ENCODE peak calls at places on chromosome 17, in nine cellular contexts. One of them, this sample, is unnamed.

GRCh38 chr17:79587421-79587820 is 23.4 kb downstream of the RBFOX3 start:
- DNase-seq in fibroblast of the aortic adventitia: no peak
- DNase-seq in GM13976: no peak
- DNase-seq in left ventricle myocardium inferior: no peak
- DNase-seq in ovary: no peak
- DNase-seq in activated CD8-positive, alpha-beta T cell treated with anti-CD3 and anti-CD28 coated beads for 36 hours: no peak
- DNase-seq in IMR-90: no peak
- DNase-seq in RWPE1: no peak
- DNase-seq in type B pancreatic cell: no peak
- DNase-seq in this sample: no peak

GRCh38 chr17:63685578-63685977 is 14.3 kb downstream of the LIMD2 start:
- DNase-seq in fibroblast of the aortic adventitia: no peak
- DNase-seq in GM13976: no peak
- DNase-seq in IMR-90: no peak
- DNase-seq in RWPE1: no peak
- DNase-seq in ovary: no peak
- DNase-seq in activated CD8-positive, alpha-beta T cell treated with anti-CD3 and anti-CD28 coated beads for 36 hours: no peak
- DNase-seq in type B pancreatic cell: no peak
- DNase-seq in left ventricle myocardium inferior: no peak
- DNase-seq in this sample: no peak

GRCh38 chr17:58507123-58507634 is 7.3 kb downstream of the MTMR4 start:
- DNase-seq in GM13976: no peak
- DNase-seq in ovary: no peak
- DNase-seq in left ventricle myocardium inferior: no peak
- DNase-seq in fibroblast of the aortic adventitia: no peak
- DNase-seq in activated CD8-positive, alpha-beta T cell treated with anti-CD3 and anti-CD28 coated beads for 36 hours: no peak
- DNase-seq in RWPE1: no peak
- DNase-seq in IMR-90: no peak
- DNase-seq in type B pancreatic cell: no peak
- DNase-seq in this sample: no peak

GRCh38 chr17:177155-177554 is 4.3 kb downstream of the DOC2B start:
- DNase-seq in IMR-90: no peak
- DNase-seq in fibroblast of the aortic adventitia: no peak
- DNase-seq in GM13976: no peak
- DNase-seq in left ventricle myocardium inferior: no peak
- DNase-seq in activated CD8-positive, alpha-beta T cell treated with anti-CD3 and anti-CD28 coated beads for 36 hours: no peak
- DNase-seq in RWPE1: no peak
- DNase-seq in ovary: no peak
- DNase-seq in type B pancreatic cell: no peak
- DNase-seq in this sample: no peak

GRCh38 chr17:11880714-11881113 is 116.6 kb downstream of the ZNF18 start:
- DNase-seq in GM13976: no peak
- DNase-seq in IMR-90: no peak
- DNase-seq in RWPE1: peak; percentile 20
- DNase-seq in type B pancreatic cell: no peak
- DNase-seq in ovary: no peak
- DNase-seq in left ventricle myocardium inferior: no peak
- DNase-seq in activated CD8-positive, alpha-beta T cell treated with anti-CD3 and anti-CD28 coated beads for 36 hours: no peak
- DNase-seq in fibroblast of the aortic adventitia: no peak
- DNase-seq in this sample: no peak

GRCh38 chr17:78486228-78486802 is 90.9 kb downstream of the DNAH17 start:
- DNase-seq in activated CD8-positive, alpha-beta T cell treated with anti-CD3 and anti-CD28 coated beads for 36 hours: no peak
- DNase-seq in GM13976: no peak
- DNase-seq in ovary: no peak
- DNase-seq in IMR-90: no peak
- DNase-seq in RWPE1: no peak
- DNase-seq in type B pancreatic cell: no peak
- DNase-seq in fibroblast of the aortic adventitia: no peak
- DNase-seq in left ventricle myocardium inferior: no peak
- DNase-seq in this sample: no peak

GRCh38 chr17:36931697-36932382 is 5.4 kb upstream of the LHX1 start:
- DNase-seq in type B pancreatic cell: no peak
- DNase-seq in IMR-90: no peak
- DNase-seq in GM13976: no peak
- DNase-seq in activated CD8-positive, alpha-beta T cell treated with anti-CD3 and anti-CD28 coated beads for 36 hours: no peak
- DNase-seq in left ventricle myocardium inferior: no peak
- DNase-seq in ovary: no peak
- DNase-seq in fibroblast of the aortic adventitia: peak; percentile 39
- DNase-seq in RWPE1: no peak
- DNase-seq in this sample: peak; percentile 39

GRCh38 chr17:46192484-46193245 is 564 bp downstream of the KANSL1 start:
- DNase-seq in IMR-90: peak; percentile 54
- DNase-seq in GM13976: peak; percentile 81
- DNase-seq in fibroblast of the aortic adventitia: peak; percentile 68
- DNase-seq in activated CD8-positive, alpha-beta T cell treated with anti-CD3 and anti-CD28 coated beads for 36 hours: peak; percentile 72
- DNase-seq in left ventricle myocardium inferior: peak; percentile 69
- DNase-seq in type B pancreatic cell: peak; percentile 85
- DNase-seq in RWPE1: peak; percentile 68
- DNase-seq in ovary: peak; percentile 82
- DNase-seq in this sample: peak; percentile 87

GRCh38 chr17:39979865-39980401 is 674 bp upstream of the PSMD3 start:
- DNase-seq in RWPE1: peak; percentile 14
- DNase-seq in ovary: no peak
- DNase-seq in GM13976: no peak
- DNase-seq in activated CD8-positive, alpha-beta T cell treated with anti-CD3 and anti-CD28 coated beads for 36 hours: peak; percentile 10
- DNase-seq in fibroblast of the aortic adventitia: no peak
- DNase-seq in type B pancreatic cell: no peak
- DNase-seq in IMR-90: peak; percentile 19
- DNase-seq in left ventricle myocardium inferior: no peak
- DNase-seq in this sample: peak; percentile 22

GRCh38 chr17:62178579-62178978 is 113.5 kb upstream of the MED13 start:
- DNase-seq in ovary: no peak
- DNase-seq in left ventricle myocardium inferior: no peak
- DNase-seq in activated CD8-positive, alpha-beta T cell treated with anti-CD3 and anti-CD28 coated beads for 36 hours: no peak
- DNase-seq in fibroblast of the aortic adventitia: no peak
- DNase-seq in RWPE1: peak; percentile 39
- DNase-seq in IMR-90: peak; percentile 33
- DNase-seq in type B pancreatic cell: no peak
- DNase-seq in GM13976: no peak
- DNase-seq in this sample: no peak

DNA sequence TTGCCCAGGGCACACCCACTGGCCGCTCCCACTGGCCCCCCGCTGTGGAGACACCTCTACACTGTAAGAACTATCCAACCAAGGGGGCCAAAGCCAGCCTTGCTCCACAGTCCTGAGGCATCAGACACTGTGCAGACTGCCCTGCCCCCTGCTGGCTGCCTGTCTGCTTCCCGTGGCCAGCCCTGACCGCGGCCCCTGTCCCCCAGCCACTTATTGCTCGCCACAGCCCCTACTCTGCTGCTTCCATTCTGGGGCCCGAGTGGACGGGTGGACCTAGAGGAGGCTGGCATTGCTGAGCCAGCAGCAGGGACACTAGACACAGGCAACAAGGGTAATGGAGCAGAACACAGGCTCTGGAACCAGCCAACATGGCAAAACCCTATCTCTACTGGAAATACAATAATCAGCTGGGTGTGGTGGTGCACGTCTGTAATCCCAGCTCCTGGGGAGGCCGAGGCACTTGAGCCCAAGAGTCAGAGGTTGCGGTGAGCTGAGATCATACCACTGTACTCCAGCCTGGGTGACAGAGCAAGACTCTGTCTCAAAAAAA is 19.7 kb upstream of the LRRC37A3 start:
- DNase-seq in activated CD8-positive, alpha-beta T cell treated with anti-CD3 and anti-CD28 coated beads for 36 hours: peak; percentile 73
- DNase-seq in RWPE1: no peak
- DNase-seq in fibroblast of the aortic adventitia: peak; percentile 37
- DNase-seq in left ventricle myocardium inferior: peak; percentile 39
- DNase-seq in ovary: no peak
- DNase-seq in GM13976: peak; percentile 81
- DNase-seq in type B pancreatic cell: no peak
- DNase-seq in IMR-90: peak; percentile 25
- DNase-seq in this sample: peak; percentile 67
- TF ChIP-seq CTCF in activated CD8-positive, alpha-beta T cell treated with anti-CD3 and anti-CD28 coated beads for 36 hours: peak; percentile 81
- TF ChIP-seq CTCF in RWPE1: peak; percentile 16
- TF ChIP-seq CTCF in fibroblast of the aortic adventitia: peak; percentile 65
- TF ChIP-seq CTCF in left ventricle myocardium inferior: peak; percentile 61
- TF ChIP-seq CTCF in ovary: no peak
- TF ChIP-seq CTCF in GM13976: peak; percentile 83
- TF ChIP-seq CTCF in type B pancreatic cell: peak; percentile 70
- TF ChIP-seq CTCF in IMR-90: peak; percentile 55
- TF ChIP-seq CTCF in this sample: peak; percentile 59

GRCh38 chr17:9309216-9309615 is 266.4 kb downstream of the STX8 start:
- DNase-seq in ovary: no peak
- DNase-seq in fibroblast of the aortic adventitia: no peak
- DNase-seq in left ventricle myocardium inferior: no peak
- DNase-seq in GM13976: no peak
- DNase-seq in activated CD8-positive, alpha-beta T cell treated with anti-CD3 and anti-CD28 coated beads for 36 hours: no peak
- DNase-seq in RWPE1: no peak
- DNase-seq in IMR-90: no peak
- DNase-seq in type B pancreatic cell: no peak
- DNase-seq in this sample: no peak
- TF ChIP-seq CTCF in ovary: no peak
- TF ChIP-seq CTCF in fibroblast of the aortic adventitia: no peak
- TF ChIP-seq CTCF in left ventricle myocardium inferior: no peak
- TF ChIP-seq CTCF in GM13976: no peak
- TF ChIP-seq CTCF in activated CD8-positive, alpha-beta T cell treated with anti-CD3 and anti-CD28 coated beads for 36 hours: no peak
- TF ChIP-seq CTCF in RWPE1: no peak
- TF ChIP-seq CTCF in IMR-90: no peak
- TF ChIP-seq CTCF in type B pancreatic cell: no peak
- TF ChIP-seq CTCF in this sample: no peak

GRCh38 chr17:21214015-21214776 is at the start of gene TMEM11:
- DNase-seq in IMR-90: peak; percentile 94
- DNase-seq in type B pancreatic cell: peak; percentile 96
- DNase-seq in ovary: peak; percentile 96
- DNase-seq in fibroblast of the aortic adventitia: peak; percentile 93
- DNase-seq in RWPE1: peak; percentile 94
- DNase-seq in GM13976: peak; percentile 99
- DNase-seq in left ventricle myocardium inferior: peak; percentile 97
- DNase-seq in activated CD8-positive, alpha-beta T cell treated with anti-CD3 and anti-CD28 coated beads for 36 hours: peak; percentile 96
- DNase-seq in this sample: peak; percentile 99
- TF ChIP-seq CTCF in IMR-90: peak; percentile 24
- TF ChIP-seq CTCF in type B pancreatic cell: peak; percentile 43
- TF ChIP-seq CTCF in ovary: no peak
- TF ChIP-seq CTCF in fibroblast of the aortic adventitia: no peak
- TF ChIP-seq CTCF in RWPE1: no peak
- TF ChIP-seq CTCF in GM13976: peak; percentile 6
- TF ChIP-seq CTCF in left ventricle myocardium inferior: peak; percentile 43
- TF ChIP-seq CTCF in activated CD8-positive, alpha-beta T cell treated with anti-CD3 and anti-CD28 coated beads for 36 hours: no peak
- TF ChIP-seq CTCF in this sample: no peak

DNA sequence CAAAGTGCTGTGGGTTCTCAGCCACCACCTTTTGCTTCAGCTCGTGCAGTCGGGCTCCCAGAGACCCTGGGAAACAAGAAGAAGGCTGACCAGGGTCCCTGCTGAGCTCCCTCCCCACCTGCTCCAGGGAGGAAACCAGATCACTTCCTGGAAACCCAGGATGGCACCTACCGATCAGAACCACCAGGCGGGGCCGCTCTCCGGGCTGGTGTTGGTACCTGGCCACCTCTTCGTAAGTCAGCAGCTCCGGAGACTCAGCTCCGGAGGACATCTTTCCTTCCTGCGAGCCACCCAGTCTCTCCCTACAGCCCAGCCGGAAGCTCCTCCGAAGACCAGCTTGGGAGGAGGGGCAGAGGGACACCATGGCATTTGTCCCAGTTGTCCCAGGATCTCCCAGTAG is 18.9 kb downstream of the MPP3 start:
- DNase-seq in IMR-90: no peak
- DNase-seq in fibroblast of the aortic adventitia: no peak
- DNase-seq in activated CD8-positive, alpha-beta T cell treated with anti-CD3 and anti-CD28 coated beads for 36 hours: no peak
- DNase-seq in type B pancreatic cell: no peak
- DNase-seq in ovary: no peak
- DNase-seq in GM13976: no peak
- DNase-seq in left ventricle myocardium inferior: no peak
- DNase-seq in RWPE1: no peak
- DNase-seq in this sample: no peak
- TF ChIP-seq CTCF in IMR-90: no peak
- TF ChIP-seq CTCF in fibroblast of the aortic adventitia: no peak
- TF ChIP-seq CTCF in activated CD8-positive, alpha-beta T cell treated with anti-CD3 and anti-CD28 coated beads for 36 hours: no peak
- TF ChIP-seq CTCF in type B pancreatic cell: no peak
- TF ChIP-seq CTCF in ovary: no peak
- TF ChIP-seq CTCF in GM13976: no peak
- TF ChIP-seq CTCF in left ventricle myocardium inferior: no peak
- TF ChIP-seq CTCF in RWPE1: no peak
- TF ChIP-seq CTCF in this sample: no peak

DNA sequence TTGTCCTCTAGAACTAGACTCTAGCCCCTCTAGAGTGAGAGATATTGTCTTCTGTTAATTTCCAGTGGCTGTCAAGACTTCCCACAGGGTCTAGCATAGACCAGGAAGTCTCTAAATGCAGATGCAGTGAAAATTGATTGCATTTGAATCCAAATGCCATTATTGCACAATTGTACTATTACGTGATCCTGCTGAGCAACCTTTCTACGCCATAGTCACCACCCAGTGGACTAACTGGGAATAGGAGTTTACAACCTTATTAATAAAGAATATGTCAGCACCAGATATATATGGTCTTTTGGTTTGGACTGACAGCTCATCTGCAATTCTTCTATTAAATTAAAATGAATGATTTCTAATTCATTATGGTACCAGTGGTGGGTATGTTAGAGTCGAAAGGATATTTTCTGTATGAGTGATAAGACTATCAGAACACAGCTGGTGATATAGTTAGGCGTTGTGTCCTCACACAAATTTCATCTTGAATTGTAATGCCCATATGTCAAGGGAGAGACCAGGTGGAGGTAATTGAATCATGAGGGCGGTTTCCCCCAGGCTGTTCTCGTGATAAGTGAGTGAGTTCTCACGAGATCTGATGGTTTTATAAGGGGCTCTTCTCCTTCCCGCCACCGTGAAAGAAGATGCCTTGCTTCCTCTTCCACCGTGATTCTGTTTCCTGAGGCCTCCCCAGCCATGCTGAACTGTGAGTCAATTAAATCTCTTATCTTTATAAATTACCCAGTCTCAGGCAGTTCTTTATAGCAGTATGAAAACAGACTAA is 138.9 kb upstream of the CA10 start:
- DNase-seq in left ventricle myocardium inferior: no peak
- DNase-seq in GM13976: no peak
- DNase-seq in ovary: no peak
- DNase-seq in fibroblast of the aortic adventitia: no peak
- DNase-seq in IMR-90: no peak
- DNase-seq in activated CD8-positive, alpha-beta T cell treated with anti-CD3 and anti-CD28 coated beads for 36 hours: no peak
- DNase-seq in RWPE1: peak; percentile 36
- DNase-seq in type B pancreatic cell: no peak
- DNase-seq in this sample: no peak
- TF ChIP-seq CTCF in left ventricle myocardium inferior: no peak
- TF ChIP-seq CTCF in GM13976: no peak
- TF ChIP-seq CTCF in ovary: no peak
- TF ChIP-seq CTCF in fibroblast of the aortic adventitia: no peak
- TF ChIP-seq CTCF in IMR-90: no peak
- TF ChIP-seq CTCF in activated CD8-positive, alpha-beta T cell treated with anti-CD3 and anti-CD28 coated beads for 36 hours: no peak
- TF ChIP-seq CTCF in RWPE1: peak; percentile 15
- TF ChIP-seq CTCF in type B pancreatic cell: peak; percentile 60
- TF ChIP-seq CTCF in this sample: no peak

GRCh38 chr17:28720247-28720996 is 637 bp downstream of the RPL23A start:
- DNase-seq in fibroblast of the aortic adventitia: no peak
- DNase-seq in IMR-90: no peak
- DNase-seq in ovary: no peak
- DNase-seq in RWPE1: no peak
- DNase-seq in type B pancreatic cell: no peak
- DNase-seq in activated CD8-positive, alpha-beta T cell treated with anti-CD3 and anti-CD28 coated beads for 36 hours: peak; percentile 58
- DNase-seq in left ventricle myocardium inferior: no peak
- DNase-seq in GM13976: no peak
- DNase-seq in this sample: no peak
- TF ChIP-seq CTCF in fibroblast of the aortic adventitia: no peak
- TF ChIP-seq CTCF in IMR-90: peak; percentile 15
- TF ChIP-seq CTCF in ovary: no peak
- TF ChIP-seq CTCF in RWPE1: peak; percentile 12
- TF ChIP-seq CTCF in type B pancreatic cell: peak; percentile 50
- TF ChIP-seq CTCF in activated CD8-positive, alpha-beta T cell treated with anti-CD3 and anti-CD28 coated beads for 36 hours: peak; percentile 32
- TF ChIP-seq CTCF in left ventricle myocardium inferior: no peak
- TF ChIP-seq CTCF in GM13976: no peak
- TF ChIP-seq CTCF in this sample: no peak

GRCh38 chr17:16878547-16879100 is 93.3 kb downstream of the TNFRSF13B start:
- DNase-seq in RWPE1: no peak
- DNase-seq in IMR-90: no peak
- DNase-seq in ovary: no peak
- DNase-seq in left ventricle myocardium inferior: no peak
- DNase-seq in type B pancreatic cell: no peak
- DNase-seq in GM13976: no peak
- DNase-seq in fibroblast of the aortic adventitia: no peak
- DNase-seq in activated CD8-positive, alpha-beta T cell treated with anti-CD3 and anti-CD28 coated beads for 36 hours: no peak
- DNase-seq in this sample: no peak
- TF ChIP-seq CTCF in RWPE1: no peak
- TF ChIP-seq CTCF in IMR-90: no peak
- TF ChIP-seq CTCF in ovary: no peak
- TF ChIP-seq CTCF in left ventricle myocardium inferior: no peak
- TF ChIP-seq CTCF in type B pancreatic cell: no peak
- TF ChIP-seq CTCF in GM13976: no peak
- TF ChIP-seq CTCF in fibroblast of the aortic adventitia: no peak
- TF ChIP-seq CTCF in activated CD8-positive, alpha-beta T cell treated with anti-CD3 and anti-CD28 coated beads for 36 hours: no peak
- TF ChIP-seq CTCF in this sample: no peak